ENCODE peak calls at places on chromosomes 12 and 14, in six cellular contexts. W, J, K, O, D and V are unnamed samples.

GRCh38 chr12:92467886-92468285 is 234.9 kb upstream of the PLEKHG7 start:
- DNase-seq in W (no peak), J (no peak), K (no peak), O (no peak), D (no peak), V (no peak)

GRCh38 chr12:119990382-119990874 is 1.4 kb downstream of the BICDL1 start:
- DNase-seq in W (no peak), J (no peak), K (no peak), O (no peak), D (no peak), V (no peak)

GRCh38 chr14:34324363-34324795 is 137.7 kb downstream of the SPTSSA start:
- DNase-seq in W (peak), J (peak), K (no peak), O (no peak), D (no peak), V (peak)

GRCh38 chr12:93638954-93639353 is 38.2 kb upstream of the CRADD start:
- DNase-seq in W (no peak), J (no peak), K (no peak), O (no peak), D (no peak), V (no peak)

GRCh38 chr14:59829941-59830734 is 40.4 kb downstream of the RTN1 start:
- DNase-seq in W (no peak), J (peak), K (no peak), O (no peak), D (no peak), V (peak)

GRCh38 chr12:9327307-9327706 is 119.1 kb upstream of the PZP start:
- DNase-seq in W (no peak), J (no peak), K (no peak), O (no peak), D (no peak), V (no peak)

GRCh38 chr14:56002876-56003625 is 115.2 kb upstream of the PELI2 start:
- DNase-seq in W (no peak), J (no peak), K (peak), O (peak), D (no peak), V (no peak)

GRCh38 chr14:30855345-30856037 is 18.9 kb upstream of the COCH start:
- DNase-seq in W (no peak), J (no peak), K (peak), O (no peak), D (no peak), V (no peak)

GRCh38 chr14:99731536-99732435 is 47.7 kb downstream of the CYP46A1 start:
- DNase-seq in W (no peak), J (no peak), K (no peak), O (no peak), D (no peak), V (no peak)

GRCh38 chr12:133129368-133130037 is 571 bp downstream of the ZNF891 start:
- DNase-seq in W (peak), J (peak), K (no peak), O (no peak), D (no peak), V (peak)

GRCh38 chr12:70359458-70360197 is 6.5 kb upstream of the KCNMB4 start:
- DNase-seq in W (no peak), J (peak), K (no peak), O (no peak), D (no peak), V (peak)